ENCODE peak calls at places on chromosome 2, in nine cellular contexts. Y, K, U, S, F, I, Z, W and X are unnamed samples.

GRCh38 chr2:210540471-210541257 is 15.7 kb upstream of the CPS1 start:
- DNase-seq in K (no peak), U (no peak), Y (no peak), W (no peak), Z (no peak), I (no peak), F (peak), S (no peak), X (no peak)

GRCh38 chr2:226176298-226176984 is 623.2 kb downstream of the IRS1 start:
- DNase-seq in I (no peak), Z (no peak), K (no peak), Y (no peak), S (no peak), U (no peak), F (no peak), W (no peak), X (no peak)

GRCh38 chr2:179569834-179570233 is 291.6 kb downstream of the ZNF385B start:
- DNase-seq in U (no peak), K (no peak), Y (peak), W (no peak), F (no peak), Z (peak), I (no peak), S (no peak), X (no peak)

GRCh38 chr2:8254791-8255447 is 426.9 kb upstream of the ID2 start:
- DNase-seq in Y (no peak), F (no peak), K (no peak), Z (no peak), U (no peak), W (no peak), S (no peak), I (no peak), X (no peak)

GRCh38 chr2:63044360-63045327 is 6.0 kb upstream of the OTX1 start:
- DNase-seq in I (no peak), Y (no peak), S (no peak), U (no peak), Z (no peak), K (peak), W (no peak), F (no peak), X (no peak)

GRCh38 chr2:31058096-31058843 is 80.0 kb downstream of the GALNT14 start:
- DNase-seq in I (no peak), K (peak), W (no peak), Z (no peak), S (no peak), Y (no peak), U (no peak), F (no peak), X (no peak)

GRCh38 chr2:132978840-132979239 is 308.8 kb upstream of the LYPD1 start:
- DNase-seq in U (no peak), F (no peak), Z (no peak), I (no peak), K (no peak), W (no peak), Y (no peak), S (no peak), X (no peak)

GRCh38 chr2:151886235-151886634 is 58.0 kb upstream of the ARL5A start:
- DNase-seq in I (no peak), W (no peak), K (no peak), Y (peak), U (no peak), F (no peak), Z (peak), S (no peak), X (no peak)

GRCh38 chr2:237440819-237441281 is 26.9 kb upstream of the COL6A3 start:
- DNase-seq in Y (no peak), U (no peak), Z (no peak), I (no peak), K (no peak), F (no peak), S (no peak), W (no peak), X (peak)

GRCh38 chr2:109284816-109285215 is 155.8 kb downstream of the SH3RF3 start:
- DNase-seq in Y (peak), S (no peak), Z (no peak), K (peak), F (no peak), I (peak), U (no peak), W (no peak), X (no peak)

GRCh38 chr2:220076734-220077133 is 449.3 kb downstream of the SLC4A3 start:
- DNase-seq in Z (no peak), W (no peak), Y (peak), S (no peak), U (no peak), I (peak), F (no peak), K (no peak), X (no peak)
- TF ChIP-seq CTCF in Z (no peak), W (no peak), Y (peak), S (no peak), U (no peak), I (no peak), F (peak), K (no peak), X (no peak)

GRCh38 chr2:202238234-202239197 is at the start of gene SUMO1:
- DNase-seq in W (peak), K (peak), Y (peak), U (peak), Z (peak), I (peak), S (peak), F (peak), X (peak)
- TF ChIP-seq CTCF in W (no peak), K (no peak), Y (no peak), U (no peak), Z (no peak), I (no peak), S (no peak), F (no peak), X (no peak)

GRCh38 chr2:71943238-71944182 is 204.2 kb downstream of the CYP26B1 start:
- DNase-seq in Z (no peak), I (peak), S (no peak), U (no peak), W (no peak), Y (no peak), K (peak), F (no peak), X (no peak)

GRCh38 chr2:71941731-71942575 is 205.7 kb downstream of the CYP26B1 start:
- DNase-seq in I (no peak), W (no peak), U (no peak), Z (no peak), S (no peak), Y (no peak), F (no peak), K (no peak), X (no peak)

GRCh38 chr2:71947809-71948208 is 199.9 kb downstream of the CYP26B1 start:
- DNase-seq in Z (no peak), S (no peak), I (no peak), F (no peak), K (no peak), U (no peak), Y (no peak), W (no peak), X (no peak)

GRCh38 chr2:71944183-71944550 is 203.5 kb downstream of the CYP26B1 start:
- DNase-seq in U (no peak), K (no peak), Y (no peak), I (no peak), S (no peak), Z (no peak), F (no peak), W (no peak), X (no peak)

DNA sequence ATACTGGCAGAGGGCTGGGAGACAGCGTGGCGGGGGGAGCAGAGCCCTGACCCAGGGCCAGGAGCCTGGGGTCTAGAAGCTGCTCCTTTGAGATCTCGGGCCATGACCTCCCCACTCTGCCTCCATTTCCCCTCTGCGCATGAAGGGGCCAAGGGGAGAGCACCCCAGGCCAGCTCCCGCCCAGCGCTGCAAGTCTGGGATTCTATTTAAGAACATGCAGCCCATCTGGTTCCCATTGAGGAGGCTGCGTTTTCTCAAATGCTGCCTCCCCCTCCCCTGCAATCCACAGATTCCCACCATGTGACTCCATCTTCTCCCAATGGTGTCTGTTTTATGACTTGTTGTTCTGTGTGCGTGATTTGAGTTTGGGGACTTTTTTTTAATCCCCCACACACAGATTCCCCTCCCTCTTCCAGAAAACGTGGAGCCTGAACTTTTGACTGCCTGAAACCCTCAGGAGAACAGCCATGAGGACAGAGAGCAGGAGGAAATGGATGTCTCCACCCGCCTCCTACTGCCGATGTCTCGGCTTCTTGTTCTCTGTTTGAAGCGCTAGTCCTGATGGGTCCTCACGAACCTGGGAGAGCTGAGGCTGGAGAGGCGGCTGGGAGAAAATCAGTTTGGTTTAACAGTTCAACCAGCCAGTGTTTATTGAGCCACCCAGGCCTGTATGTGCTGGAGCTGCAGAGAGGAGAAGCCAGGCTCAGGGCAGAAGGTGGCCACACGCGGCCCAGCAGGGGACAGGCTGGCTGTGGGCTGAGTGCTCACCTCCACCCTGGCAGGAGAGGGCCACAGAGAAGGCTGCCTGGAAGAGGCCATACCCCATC is 202.3 kb downstream of the CYP26B1 start:
- DNase-seq in Z (no peak), Y (no peak), U (no peak), I (peak), S (no peak), F (no peak), W (no peak), K (no peak), X (no peak)
- TF ChIP-seq CTCF in Z (no peak), Y (no peak), U (no peak), I (no peak), S (no peak), F (no peak), W (no peak), K (no peak), X (no peak)

GRCh38 chr2:199488772-199489400 is 31.1 kb upstream of the SATB2 start:
- DNase-seq in Z (peak), F (peak), Y (peak), W (peak), U (peak), K (no peak), S (peak), I (no peak), X (peak)

GRCh38 chr2:199490049-199490448 is 32.3 kb upstream of the SATB2 start:
- DNase-seq in W (no peak), Z (no peak), S (no peak), Y (no peak), F (no peak), U (no peak), K (no peak), I (no peak), X (no peak)

GRCh38 chr2:199484927-199485326 is 27.2 kb upstream of the SATB2 start:
- DNase-seq in K (no peak), Z (no peak), S (peak), I (no peak), W (no peak), F (no peak), U (no peak), Y (no peak), X (no peak)

GRCh38 chr2:199480966-199481365 is 23.2 kb upstream of the SATB2 start:
- DNase-seq in U (no peak), Y (no peak), S (peak), Z (no peak), K (no peak), F (no peak), I (no peak), W (no peak), X (no peak)

GRCh38 chr2:199485732-199486335 is 28.1 kb upstream of the SATB2 start:
- DNase-seq in W (peak), F (peak), Z (no peak), U (peak), S (peak), I (no peak), Y (peak), K (no peak), X (peak)
- TF ChIP-seq CTCF in W (peak), F (peak), Z (peak), U (peak), S (peak), I (peak), Y (peak), K (peak), X (peak)